ENCODE peak calls at places on chromosomes 12 and 14, in five cellular contexts. B is neural progenitor cell, Q is PC-3, R is SK-N-SH, L is A549. O is an unnamed sample. For H3K4me1, the result is how much of the 10 kb centered on the place peaks cover.

GRCh38 chr14:55122441-55122986 is 6.5 kb upstream of the LGALS3 start:
- DNase-seq in B (no peak), Q (peak), R (peak), L (no peak), O (no peak)

GRCh38 chr12:46266869-46267617 is 1.8 kb downstream of the SLC38A1 start:
- DNase-seq in B (peak), Q (peak), R (peak), L (peak), O (peak)

GRCh38 chr14:22178330-22178981 is 410.6 kb downstream of the DAD1 start:
- DNase-seq in B (no peak), Q (no peak), R (no peak), L (no peak), O (peak)

GRCh38 chr12:119594772-119595445 is 1.3 kb downstream of the TMEM233 start:
- DNase-seq in B (peak), Q (no peak), R (peak), L (no peak), O (no peak)

GRCh38 chr12:98060421-98060820 is 455.0 kb upstream of the TMPO start:
- DNase-seq in B (no peak), Q (no peak), R (no peak), L (no peak), O (no peak)

GRCh38 chr12:110379642-110380041 is 23.9 kb downstream of the ANAPC7 start:
- DNase-seq in B (no peak), Q (no peak), R (no peak), L (no peak), O (no peak)

GRCh38 chr14:44791730-44792129 is 170.0 kb downstream of the KLHL28 start:
- DNase-seq in B (no peak), Q (no peak), R (no peak), L (no peak), O (no peak)

GRCh38 chr12:2691340-2692111 is 103.2 kb upstream of the FKBP4 start:
- DNase-seq in B (peak), Q (no peak), R (no peak), L (no peak), O (peak)

GRCh38 chr14:72182773-72183432 is 250.7 kb downstream of the RGS6 start:
- DNase-seq in B (no peak), Q (no peak), R (no peak), L (no peak), O (peak)

GRCh38 chr14:62807636-62808035 is 237.6 kb downstream of the KCNH5 start:
- DNase-seq in B (no peak), Q (no peak), R (no peak), L (no peak), O (no peak)

GRCh38 chr12:128980623-128981022 is 127.3 kb downstream of the GLT1D1 start:
- DNase-seq in B (no peak), Q (no peak), R (no peak), L (no peak), O (no peak)

GRCh38 chr14:59705866-59706265 is 129.3 kb upstream of the CCDC175 start:
- DNase-seq in B (no peak), Q (no peak), R (no peak), L (no peak), O (no peak)

GRCh38 chr12:19002192-19002591 is 127.3 kb upstream of the PLEKHA5 start:
- DNase-seq in B (no peak), Q (no peak), R (no peak), L (no peak), O (no peak)

GRCh38 chr14:24172261-24172860 is 481 bp downstream of the REC8 start:
- DNase-seq in B (peak), Q (no peak), R (peak), L (no peak), O (no peak)

GRCh38 chr14:35365130-35366047 is 39.2 kb downstream of the NFKBIA start:
- DNase-seq in B (no peak), Q (peak), R (no peak), L (peak), O (peak)

GRCh38 chr12:50599366-50600095 is 94.7 kb downstream of the DIP2B start:
- DNase-seq in B (no peak), Q (no peak), R (no peak), L (no peak), O (no peak)
- H3K27ac ChIP-seq in B (no peak), Q (no peak), R (no peak), L (no peak), O (no peak)

DNA sequence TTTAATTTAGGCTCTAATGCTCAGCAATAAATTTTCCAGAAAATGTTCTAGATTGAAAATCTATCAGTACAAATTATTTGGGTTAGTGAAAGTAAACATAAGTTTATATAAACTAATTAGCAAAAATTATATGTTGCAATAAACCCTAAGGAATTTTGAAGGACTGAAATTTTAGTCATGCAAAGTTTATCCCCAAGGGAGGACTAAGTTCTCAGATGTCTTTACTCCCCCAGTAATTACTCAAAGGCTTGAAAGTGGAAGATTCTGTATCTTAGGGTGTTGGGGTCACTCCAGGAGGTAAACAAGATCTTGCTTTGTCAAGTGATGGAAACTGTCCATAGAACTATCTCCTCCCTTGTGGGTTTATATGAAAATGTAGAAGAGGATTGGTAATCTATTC is 183.7 kb downstream of the AKAP6 start:
- DNase-seq in B (no peak), Q (no peak), R (no peak), L (no peak), O (no peak)
- H3K4me1 ChIP-seq in B (under half), Q (under half), R (under half), L (half or more), O (under half)

GRCh38 chr14:101252443-101253214 is 308.7 kb upstream of the DIO3 start:
- DNase-seq in B (no peak), Q (no peak), R (peak), L (no peak), O (no peak)

GRCh38 chr14:101253948-101254347 is 307.3 kb upstream of the DIO3 start:
- DNase-seq in B (no peak), Q (no peak), R (peak), L (no peak), O (no peak)

GRCh38 chr14:101255765-101256125 is 305.6 kb upstream of the DIO3 start:
- DNase-seq in B (no peak), Q (no peak), R (peak), L (no peak), O (no peak)

GRCh38 chr14:101256266-101256665 is 305.0 kb upstream of the DIO3 start:
- DNase-seq in B (no peak), Q (no peak), R (peak), L (no peak), O (no peak)

DNA sequence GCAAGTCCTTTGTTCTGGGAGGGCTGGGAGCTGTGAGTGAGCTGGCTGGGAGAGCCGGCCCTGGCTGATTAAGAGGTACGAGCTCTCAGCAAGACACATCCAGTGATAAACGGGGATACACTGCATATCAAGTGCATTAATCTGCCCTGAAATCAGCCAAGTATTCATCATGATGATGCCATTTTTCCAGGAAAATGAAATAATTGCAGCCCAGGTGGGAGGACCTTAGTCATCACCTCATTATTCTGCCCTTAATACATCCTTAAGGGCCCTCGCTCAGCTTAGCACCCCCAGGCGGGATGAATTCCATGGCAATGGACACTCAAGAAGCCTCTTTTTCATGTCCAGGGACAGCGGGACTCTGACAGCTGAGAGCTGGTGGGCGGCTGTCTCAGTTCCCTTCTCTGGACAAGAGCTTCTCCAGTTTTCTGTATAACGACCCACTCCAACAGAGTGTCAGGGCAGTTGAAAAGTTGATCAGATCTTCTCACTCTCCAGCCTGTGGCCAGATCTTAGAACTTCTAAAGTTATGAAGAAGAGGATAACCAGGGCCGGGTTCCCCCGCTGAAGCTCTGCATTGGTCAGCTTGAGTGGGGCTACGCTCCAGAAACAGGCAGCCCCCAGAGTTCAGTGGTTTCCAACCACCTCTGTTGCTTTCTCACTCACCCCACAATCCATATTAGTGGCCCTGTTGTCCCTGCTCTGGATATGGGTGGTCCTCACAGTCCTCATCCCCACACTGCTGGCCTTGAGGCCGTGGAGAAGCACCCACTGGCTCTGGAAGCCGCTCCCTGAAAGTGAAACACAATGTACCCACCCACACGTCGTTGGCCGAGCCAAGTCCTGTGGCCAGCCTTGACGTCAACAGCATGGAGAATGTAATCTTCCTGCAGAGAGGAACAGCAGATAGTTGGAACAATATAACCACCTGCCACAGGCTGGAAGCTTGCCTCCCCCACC is 306.2 kb upstream of the DIO3 start:
- DNase-seq in B (no peak), Q (no peak), R (peak), L (no peak), O (no peak)
- H3K4me2 ChIP-seq in B (no peak), Q (no peak), R (no peak), L (no peak), O (no peak)

DNA sequence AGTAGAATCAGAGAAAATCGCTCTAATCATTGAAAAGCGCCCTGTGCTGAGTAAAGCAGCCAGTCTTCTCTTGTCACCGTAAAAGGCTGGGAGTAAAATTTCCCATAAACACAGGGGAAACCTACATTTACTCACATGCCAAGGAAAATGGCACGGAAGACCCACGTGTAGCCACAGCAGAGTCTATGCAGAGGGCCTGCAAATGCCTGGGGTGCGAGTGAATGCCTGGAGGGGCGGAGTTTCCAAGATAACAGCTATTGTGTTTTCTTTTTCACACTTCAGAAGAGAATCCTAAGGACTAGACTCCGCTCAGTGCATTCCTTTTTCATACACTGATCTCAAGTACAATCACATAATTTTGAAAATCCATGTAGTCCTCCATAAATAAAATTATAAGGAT is 159.9 kb upstream of the FOXN3 start:
- DNase-seq in B (peak), Q (no peak), R (no peak), L (no peak), O (no peak)
- H3K27ac ChIP-seq in B (no peak), Q (no peak), R (no peak), L (no peak), O (no peak)